ENCODE peak calls at places on chromosomes 5 and 9, in seven cellular contexts. B is A549, P is pancreas, N is body of pancreas, G is spleen, D is fibroblast of lung, S is sigmoid colon. M is an unnamed sample. For H3K4me1, the result is how much of the 10 kb centered on the place peaks cover.

GRCh38 chr9:134375011-134375390 is 48.7 kb downstream of the RXRA start:
- DNase-seq in B (no peak), G (no peak), N (peak), D (peak), S (peak), P (peak), M (no peak)

GRCh38 chr5:118095100-118095499 is 893.2 kb downstream of the DTWD2 start:
- DNase-seq in D (no peak), G (no peak), P (no peak), S (no peak), B (no peak), N (no peak), M (peak)

GRCh38 chr9:2016411-2017208 is 1.5 kb downstream of the SMARCA2 start:
- DNase-seq in B (peak), G (peak), S (peak), D (peak), P (peak), N (peak), M (peak)

GRCh38 chr5:1662559-1663043 is 137.0 kb downstream of the MRPL36 start:
- DNase-seq in G (no peak), N (no peak), S (peak), P (no peak), D (no peak), B (no peak), M (no peak)

GRCh38 chr5:16540421-16540820 is 74.8 kb upstream of the ZNF622 start:
- DNase-seq in P (no peak), N (no peak), G (no peak), D (peak), B (no peak), S (no peak), M (no peak)

GRCh38 chr5:54889826-54890225 is 95.6 kb downstream of the ESM1 start:
- DNase-seq in P (no peak), B (no peak), G (no peak), N (no peak), D (peak), S (no peak), M (no peak)

GRCh38 chr5:179256229-179257189 is 88.8 kb downstream of the ADAMTS2 start:
- DNase-seq in N (no peak), D (no peak), G (peak), P (no peak), S (peak), B (no peak), M (no peak)

GRCh38 chr9:26243298-26243697 is 565.1 kb upstream of the TUSC1 start:
- DNase-seq in S (no peak), N (no peak), P (no peak), D (no peak), B (no peak), G (no peak), M (no peak)

GRCh38 chr9:90842378-90842777 is 40.8 kb downstream of the SYK start:
- DNase-seq in N (no peak), P (no peak), G (no peak), D (no peak), S (no peak), B (no peak), M (no peak)

GRCh38 chr9:134895849-134896833 is 15.5 kb downstream of the FCN2 start:
- DNase-seq in P (no peak), G (no peak), D (peak), N (no peak), S (peak), B (peak), M (peak)

GRCh38 chr9:27673626-27674025 is 100.3 kb upstream of the C9orf72 start:
- DNase-seq in N (no peak), S (no peak), B (no peak), P (no peak), D (no peak), G (no peak), M (no peak)

GRCh38 chr9:20618361-20618799 is 3.9 kb downstream of the MLLT3 start:
- DNase-seq in G (no peak), D (peak), P (peak), N (peak), B (peak), S (no peak), M (no peak)

GRCh38 chr9:133252301-133252776 is 22.7 kb downstream of the ABO start:
- DNase-seq in P (no peak), S (no peak), G (no peak), N (no peak), D (no peak), B (no peak), M (no peak)

GRCh38 chr5:95664204-95664786 is 17.7 kb downstream of the RFESD start:
- DNase-seq in N (peak), D (peak), B (no peak), P (no peak), G (no peak), S (no peak), M (peak)

GRCh38 chr5:40497573-40497972 is 182.1 kb upstream of the PTGER4 start:
- DNase-seq in G (no peak), B (no peak), D (no peak), S (no peak), P (no peak), N (no peak), M (no peak)

GRCh38 chr9:33290994-33291397 is 680 bp downstream of the NFX1 start:
- DNase-seq in B (peak), D (no peak), N (no peak), G (no peak), P (no peak), S (no peak), M (no peak)

GRCh38 chr9:119050281-119050680 is 319.0 kb downstream of the BRINP1 start:
- DNase-seq in D (no peak), P (no peak), G (no peak), S (no peak), N (no peak), B (no peak), M (no peak)

GRCh38 chr5:149646564-149646963 is 65.3 kb downstream of the ARHGEF37 start:
- DNase-seq in N (no peak), G (no peak), D (no peak), P (no peak), S (no peak), B (no peak), M (peak)

GRCh38 chr9:3751125-3751758 is 225.4 kb upstream of the RFX3 start:
- DNase-seq in P (no peak), B (peak), S (no peak), D (peak), G (no peak), N (no peak), M (no peak)

GRCh38 chr9:84875193-84875592 is 205.7 kb downstream of the NTRK2 start:
- DNase-seq in N (no peak), S (no peak), D (no peak), G (no peak), B (no peak), P (no peak), M (no peak)

GRCh38 chr9:91421987-91422765 is 1.5 kb downstream of the NFIL3 start:
- DNase-seq in D (no peak), N (peak), P (peak), G (no peak), S (no peak), B (peak), M (no peak)

GRCh38 chr5:78552729-78553341 is 95.7 kb downstream of the LHFPL2 start:
- DNase-seq in S (no peak), P (no peak), N (no peak), D (no peak), G (no peak), B (no peak), M (no peak)

GRCh38 chr9:6664204-6664683 is 18.7 kb upstream of the GLDC start:
- DNase-seq in N (no peak), D (no peak), S (no peak), G (no peak), B (no peak), P (no peak), M (no peak)

GRCh38 chr5:131272365-131273123 is 8.7 kb downstream of the CDC42SE2 start:
- DNase-seq in N (no peak), S (no peak), B (no peak), P (no peak), D (no peak), G (no peak), M (no peak)

GRCh38 chr5:80654054-80654390 is 430 bp upstream of the MSH3 start:
- DNase-seq in B (peak), G (no peak), D (no peak), S (no peak), N (no peak), P (no peak), M (no peak)

GRCh38 chr5:65722575-65723424 is 795 bp downstream of the NLN start:
- DNase-seq in G (no peak), N (no peak), B (peak), D (peak), S (no peak), P (peak), M (peak)

GRCh38 chr9:110623462-110624025 is 44.0 kb upstream of the SVEP1 start:
- DNase-seq in N (peak), B (peak), G (no peak), D (peak), P (peak), S (no peak), M (peak)

GRCh38 chr9:91417602-91418218 is 5.9 kb downstream of the NFIL3 start:
- DNase-seq in G (no peak), D (peak), P (peak), B (no peak), N (no peak), S (no peak), M (no peak)

GRCh38 chr9:26078706-26079105 is 400.5 kb upstream of the TUSC1 start:
- DNase-seq in B (no peak), P (no peak), N (no peak), S (no peak), G (no peak), D (no peak), M (no peak)

GRCh38 chr5:96079075-96079474 is 117.4 kb upstream of the ELL2 start:
- DNase-seq in G (no peak), S (no peak), D (peak), N (no peak), B (peak), P (no peak), M (no peak)

GRCh38 chr5:142009886-142010285 is 2.9 kb downstream of the GNPDA1 start:
- DNase-seq in S (no peak), B (no peak), G (no peak), D (no peak), N (no peak), P (no peak), M (no peak)
- H3K4me1 ChIP-seq in S (under half), B (under half), G (under half), D (under half), N (under half), P (under half), M (under half)

GRCh38 chr5:151676719-151677118 is 10.0 kb downstream of the SPARC start:
- DNase-seq in N (no peak), D (peak), B (no peak), G (no peak), P (no peak), S (no peak), M (no peak)
- H3K27ac ChIP-seq in N (peak), D (no peak), B (peak), G (peak), P (peak), S (peak), M (no peak)

GRCh38 chr5:138543730-138544104 is 681 bp upstream of the ETF1 start:
- DNase-seq in B (peak), G (no peak), N (no peak), S (no peak), P (no peak), D (no peak), M (no peak)
- H3K4me1 ChIP-seq in B (under half), G (half or more), N (half or more), S (half or more), P (under half), D (under half), M (under half)

GRCh38 chr5:172640822-172641358 is at the start of gene NEURL1B:
- DNase-seq in N (peak), D (peak), G (peak), B (peak), P (peak), S (peak), M (peak)
- H3K27ac ChIP-seq in N (peak), D (peak), G (no peak), B (peak), P (peak), S (peak), M (peak)

GRCh38 chr9:109315480-109315879 is 5.4 kb downstream of the EPB41L4B start:
- DNase-seq in G (no peak), B (no peak), S (no peak), D (no peak), N (no peak), P (no peak), M (no peak)
- H3K4me1 ChIP-seq in G (under half), B (half or more), S (under half), D (under half), N (half or more), P (half or more), M (under half)

GRCh38 chr9:108002296-108003056 is 512.9 kb upstream of the KLF4 start:
- DNase-seq in D (peak), P (no peak), G (no peak), B (no peak), S (no peak), N (no peak), M (no peak)

GRCh38 chr9:107994638-107995037 is 505.1 kb upstream of the KLF4 start:
- DNase-seq in G (no peak), S (no peak), D (peak), P (no peak), B (no peak), N (no peak), M (no peak)

GRCh38 chr9:107999890-108000289 is 510.3 kb upstream of the KLF4 start:
- DNase-seq in B (no peak), P (no peak), N (no peak), D (no peak), S (no peak), G (no peak), M (no peak)

GRCh38 chr9:108001219-108001618 is 511.6 kb upstream of the KLF4 start:
- DNase-seq in B (no peak), S (no peak), N (no peak), P (no peak), G (no peak), D (peak), M (no peak)

DNA sequence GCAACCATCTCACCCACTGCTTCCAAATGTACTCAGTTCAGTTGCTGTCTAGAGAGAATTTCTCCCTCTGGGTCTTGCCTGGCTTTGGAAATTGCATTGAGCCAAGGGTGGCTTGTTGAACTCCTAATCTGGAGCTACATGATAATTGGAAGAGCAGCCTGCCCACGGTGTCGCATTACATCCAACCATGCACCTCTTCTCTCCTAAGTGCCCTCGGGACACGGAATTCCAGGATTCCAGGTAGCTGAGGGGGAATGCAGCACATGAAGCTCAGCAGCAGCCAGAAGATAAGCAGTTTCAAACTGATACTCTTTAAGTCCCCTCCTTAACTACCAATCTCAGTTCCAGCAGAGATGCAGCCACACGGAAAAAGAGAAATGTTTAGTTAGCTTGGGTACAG is 509.4 kb upstream of the KLF4 start:
- DNase-seq in N (no peak), S (no peak), G (no peak), P (no peak), D (no peak), B (no peak), M (no peak)
- H3K27ac ChIP-seq in N (no peak), S (no peak), G (no peak), P (no peak), D (no peak), B (no peak), M (no peak)

DNA sequence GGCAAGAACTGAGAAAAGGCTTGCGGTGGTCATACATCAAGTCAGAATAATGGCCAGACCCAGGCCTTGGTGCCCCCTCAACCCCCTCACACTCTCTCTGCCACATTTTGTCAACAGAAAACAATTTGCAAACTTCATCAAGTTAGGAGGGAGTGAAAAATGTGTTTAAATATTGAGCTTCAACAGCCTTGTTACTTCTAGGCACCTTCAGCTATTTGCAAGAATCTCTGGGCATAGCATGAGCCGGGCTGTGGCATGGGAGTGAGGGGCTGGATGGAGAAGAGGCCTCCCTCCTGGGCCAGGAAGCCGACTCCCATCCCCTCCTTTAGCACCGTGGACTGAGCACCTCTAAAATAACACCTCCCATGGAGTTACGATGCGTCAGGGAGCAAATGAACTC is 52.2 kb upstream of the GRHPR start:
- DNase-seq in P (no peak), G (no peak), N (no peak), B (no peak), D (no peak), S (no peak), M (no peak)
- H3K4me1 ChIP-seq in P (under half), G (under half), N (under half), B (under half), D (under half), S (under half), M (under half)

GRCh38 chr5:43573058-43573457 is 16.2 kb upstream of the PAIP1 start:
- DNase-seq in S (no peak), D (peak), G (no peak), P (no peak), N (no peak), B (no peak), M (no peak)
- H3K27ac ChIP-seq in S (peak), D (no peak), G (no peak), P (no peak), N (no peak), B (no peak), M (no peak)

M was measured in SJCRH30.